ENCODE peak calls at places on chromosomes 2 and 18, in six cellular contexts. One of them, this sample, is unnamed.

GRCh38 chr2:213763358-213763757 is 479.1 kb downstream of the SPAG16 start:
- DNase-seq in GM12865: no peak
- DNase-seq in BJ: no peak
- DNase-seq in K562: no peak
- DNase-seq in heart left ventricle: no peak
- DNase-seq in AG10803: no peak
- DNase-seq in this sample: no peak

GRCh38 chr2:155372969-155373368 is 674.5 kb downstream of the KCNJ3 start:
- DNase-seq in GM12865: no peak
- DNase-seq in BJ: no peak
- DNase-seq in K562: no peak
- DNase-seq in heart left ventricle: no peak
- DNase-seq in AG10803: peak; percentile 1
- DNase-seq in this sample: peak; percentile 24

GRCh38 chr18:23591011-23591410 is 4.7 kb upstream of the NPC1 start:
- DNase-seq in GM12865: no peak
- DNase-seq in BJ: no peak
- DNase-seq in K562: no peak
- DNase-seq in heart left ventricle: no peak
- DNase-seq in AG10803: peak; percentile 62
- DNase-seq in this sample: peak; percentile 76

GRCh38 chr2:127811397-127811860 is 458 bp upstream of the WDR33 start:
- DNase-seq in GM12865: no peak
- DNase-seq in BJ: no peak
- DNase-seq in K562: peak; percentile 13
- DNase-seq in heart left ventricle: no peak
- DNase-seq in AG10803: no peak
- DNase-seq in this sample: peak; percentile 7

GRCh38 chr2:12430036-12430795 is 286.5 kb upstream of the TRIB2 start:
- DNase-seq in GM12865: no peak
- DNase-seq in BJ: no peak
- DNase-seq in K562: no peak
- DNase-seq in heart left ventricle: no peak
- DNase-seq in AG10803: peak; percentile 66
- DNase-seq in this sample: peak; percentile 72

GRCh38 chr2:43792653-43793052 is 18.8 kb downstream of the DYNC2LI1 start:
- DNase-seq in GM12865: no peak
- DNase-seq in BJ: no peak
- DNase-seq in K562: no peak
- DNase-seq in heart left ventricle: no peak
- DNase-seq in AG10803: no peak
- DNase-seq in this sample: no peak

GRCh38 chr2:36478332-36478738 is 119.6 kb downstream of the FEZ2 start:
- DNase-seq in GM12865: no peak
- DNase-seq in BJ: peak; percentile 76
- DNase-seq in K562: no peak
- DNase-seq in heart left ventricle: no peak
- DNase-seq in AG10803: peak; percentile 86
- DNase-seq in this sample: peak; percentile 88

GRCh38 chr18:9705183-9705864 is 2.8 kb upstream of the RAB31 start:
- DNase-seq in GM12865: no peak
- DNase-seq in BJ: peak; percentile 27
- DNase-seq in K562: peak; percentile 57
- DNase-seq in heart left ventricle: no peak
- DNase-seq in AG10803: peak; percentile 72
- DNase-seq in this sample: peak; percentile 82

GRCh38 chr2:197435598-197436435 is 989 bp upstream of the SF3B1 start:
- DNase-seq in GM12865: no peak
- DNase-seq in BJ: no peak
- DNase-seq in K562: peak; percentile 17
- DNase-seq in heart left ventricle: no peak
- DNase-seq in AG10803: no peak
- DNase-seq in this sample: no peak

GRCh38 chr2:178009813-178010212 is 62.8 kb downstream of the PDE11A start:
- DNase-seq in GM12865: no peak
- DNase-seq in BJ: no peak
- DNase-seq in K562: no peak
- DNase-seq in heart left ventricle: no peak
- DNase-seq in AG10803: no peak
- DNase-seq in this sample: no peak

GRCh38 chr2:216001612-216002215 is 11.6 kb downstream of the MREG start:
- DNase-seq in GM12865: peak; percentile 61
- DNase-seq in BJ: no peak
- DNase-seq in K562: no peak
- DNase-seq in heart left ventricle: no peak
- DNase-seq in AG10803: no peak
- DNase-seq in this sample: no peak

DNA sequence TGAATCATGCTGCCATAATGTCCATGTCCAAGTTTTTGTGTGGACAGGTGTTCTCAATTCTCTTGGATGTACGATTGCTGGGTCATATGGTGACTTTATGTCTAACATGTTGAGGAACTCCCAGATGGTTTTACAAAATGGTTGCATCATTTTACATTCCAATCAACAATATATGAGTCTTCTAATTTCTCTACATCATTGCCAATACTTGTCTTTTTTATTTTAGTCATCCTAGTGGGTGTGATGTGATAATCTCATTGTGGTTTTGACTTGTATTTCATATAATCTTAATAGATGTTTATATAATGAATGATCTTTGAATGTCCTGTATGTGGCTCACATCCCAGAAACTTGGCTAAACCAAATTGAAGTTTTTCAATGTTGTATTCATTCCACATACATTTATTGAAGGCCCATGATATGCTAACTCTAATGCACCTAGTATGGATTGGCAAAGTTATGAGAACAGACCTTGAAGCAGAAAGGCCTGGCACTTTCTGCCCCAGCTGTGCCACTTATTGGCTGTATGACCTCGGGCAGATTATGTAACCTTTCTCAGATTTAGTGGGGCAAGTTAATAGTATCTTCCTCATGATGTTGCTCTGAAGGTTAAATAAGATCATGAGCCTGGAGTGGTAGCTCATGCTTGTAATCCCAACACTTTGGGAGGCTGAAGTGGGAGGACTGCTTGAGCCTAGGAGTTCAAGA is 205.4 kb downstream of the RAB3GAP1 start:
- DNase-seq in GM12865: no peak
- DNase-seq in BJ: no peak
- DNase-seq in K562: no peak
- DNase-seq in heart left ventricle: no peak
- DNase-seq in AG10803: peak; percentile 83
- DNase-seq in this sample: peak; percentile 94
- H3K4me3 ChIP-seq in GM12865: no peak overlapping the region
- H3K4me3 ChIP-seq in BJ: no peak overlapping the region
- H3K4me3 ChIP-seq in K562: no peak overlapping the region
- H3K4me3 ChIP-seq in heart left ventricle: no peak overlapping the region
- H3K4me3 ChIP-seq in AG10803: no peak overlapping the region
- H3K4me3 ChIP-seq in this sample: no peak overlapping the region

DNA sequence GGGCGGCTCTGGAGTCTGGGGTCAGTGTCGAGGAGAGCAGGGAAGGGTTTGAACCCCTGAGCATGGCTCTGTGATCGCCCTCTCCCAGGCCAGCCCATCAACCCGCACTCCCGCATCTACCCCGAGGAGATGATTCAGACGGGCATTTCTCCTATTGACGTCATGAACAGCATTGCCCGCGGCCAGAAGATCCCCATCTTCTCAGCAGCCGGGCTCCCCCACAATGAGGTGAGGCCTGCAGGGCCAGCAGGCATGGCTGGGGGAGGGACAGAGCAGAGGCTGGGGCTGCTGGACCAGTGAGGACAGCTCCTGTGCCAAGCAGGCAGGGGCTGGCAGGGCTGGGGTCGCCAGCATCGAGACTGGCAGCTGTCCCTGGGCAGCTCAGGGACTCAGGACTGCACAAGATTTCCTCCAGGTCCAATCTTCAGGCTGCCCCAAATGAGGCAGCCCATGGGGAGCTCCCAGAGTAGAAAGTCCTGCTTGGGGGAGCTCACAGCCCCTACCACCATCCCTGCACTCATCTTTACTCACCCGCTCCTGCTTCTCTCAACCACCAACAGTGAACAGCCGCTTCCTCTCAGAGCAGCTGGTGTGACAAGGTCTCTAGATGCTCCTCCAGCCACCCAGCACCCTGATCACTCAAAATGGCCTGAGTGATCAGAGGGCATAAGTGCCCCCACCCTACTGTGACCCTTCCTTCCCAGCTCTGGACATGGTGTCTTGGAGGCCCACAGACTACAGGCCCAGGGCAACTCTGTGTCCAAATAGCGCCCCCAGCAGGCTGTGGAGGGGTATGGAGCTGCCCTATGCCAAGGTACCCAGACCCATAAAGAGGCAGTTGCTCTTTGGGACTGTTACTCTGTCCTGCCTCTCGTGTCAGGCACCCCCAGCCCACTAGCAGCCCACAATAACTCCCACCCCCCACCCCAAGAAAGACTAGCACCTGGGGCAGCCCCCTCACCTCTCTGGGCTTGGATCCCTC is 18.3 kb upstream of the ANKRD53 start:
- DNase-seq in GM12865: no peak
- DNase-seq in BJ: no peak
- DNase-seq in K562: no peak
- DNase-seq in heart left ventricle: no peak
- DNase-seq in AG10803: no peak
- DNase-seq in this sample: no peak
- TF ChIP-seq CTCF in GM12865: peak; percentile 37
- TF ChIP-seq CTCF in BJ: no peak
- TF ChIP-seq CTCF in K562: peak; percentile 45
- TF ChIP-seq CTCF in heart left ventricle: no peak
- TF ChIP-seq CTCF in AG10803: peak; percentile 4
- TF ChIP-seq CTCF in this sample: peak; percentile 1

GRCh38 chr18:58407263-58407648 is 221.6 kb downstream of the ALPK2 start:
- DNase-seq in GM12865: no peak
- DNase-seq in BJ: no peak
- DNase-seq in K562: no peak
- DNase-seq in heart left ventricle: no peak
- DNase-seq in AG10803: no peak
- DNase-seq in this sample: no peak
- H3K4me3 ChIP-seq in GM12865: no peak overlapping the region
- H3K4me3 ChIP-seq in BJ: no peak overlapping the region
- H3K4me3 ChIP-seq in K562: no peak overlapping the region
- H3K4me3 ChIP-seq in heart left ventricle: no peak overlapping the region
- H3K4me3 ChIP-seq in AG10803: no peak overlapping the region
- H3K4me3 ChIP-seq in this sample: no peak overlapping the region

GRCh38 chr2:181174880-181175590 is 194.6 kb downstream of the UBE2E3 start:
- DNase-seq in GM12865: no peak
- DNase-seq in BJ: peak; percentile 11
- DNase-seq in K562: no peak
- DNase-seq in heart left ventricle: no peak
- DNase-seq in AG10803: peak; percentile 66
- DNase-seq in this sample: peak; percentile 31

GRCh38 chr2:181177376-181177775 is 197.0 kb downstream of the UBE2E3 start:
- DNase-seq in GM12865: no peak
- DNase-seq in BJ: no peak
- DNase-seq in K562: no peak
- DNase-seq in heart left ventricle: no peak
- DNase-seq in AG10803: peak; percentile 26
- DNase-seq in this sample: no peak

GRCh38 chr2:181176540-181176939 is 196.1 kb downstream of the UBE2E3 start:
- DNase-seq in GM12865: no peak
- DNase-seq in BJ: peak; percentile 11
- DNase-seq in K562: no peak
- DNase-seq in heart left ventricle: no peak
- DNase-seq in AG10803: peak; percentile 33
- DNase-seq in this sample: no peak

GRCh38 chr2:181178130-181178529 is 197.7 kb downstream of the UBE2E3 start:
- DNase-seq in GM12865: peak; percentile 29
- DNase-seq in BJ: no peak
- DNase-seq in K562: no peak
- DNase-seq in heart left ventricle: no peak
- DNase-seq in AG10803: no peak
- DNase-seq in this sample: no peak

GRCh38 chr2:181178823-181179412 is 198.5 kb downstream of the UBE2E3 start:
- DNase-seq in GM12865: peak; percentile 57
- DNase-seq in BJ: no peak
- DNase-seq in K562: no peak
- DNase-seq in heart left ventricle: no peak
- DNase-seq in AG10803: no peak
- DNase-seq in this sample: no peak
- TF ChIP-seq CTCF in GM12865: peak; percentile 41
- TF ChIP-seq CTCF in BJ: peak; percentile 38
- TF ChIP-seq CTCF in K562: peak; percentile 5
- TF ChIP-seq CTCF in heart left ventricle: no peak
- TF ChIP-seq CTCF in AG10803: peak; percentile 34
- TF ChIP-seq CTCF in this sample: peak; percentile 53

GRCh38 chr2:113178891-113179290 is 5.1 kb downstream of the PSD4 start:
- DNase-seq in GM12865: no peak
- DNase-seq in BJ: no peak
- DNase-seq in K562: no peak
- DNase-seq in heart left ventricle: no peak
- DNase-seq in AG10803: no peak
- DNase-seq in this sample: no peak
- H3K4me3 ChIP-seq in GM12865: no peak overlapping the region
- H3K4me3 ChIP-seq in BJ: no peak overlapping the region
- H3K4me3 ChIP-seq in K562: no peak overlapping the region
- H3K4me3 ChIP-seq in heart left ventricle: no peak overlapping the region
- H3K4me3 ChIP-seq in AG10803: no peak overlapping the region
- H3K4me3 ChIP-seq in this sample: no peak overlapping the region

GRCh38 chr2:1742680-1743395 is 1.5 kb downstream of the PXDN start:
- DNase-seq in GM12865: no peak
- DNase-seq in BJ: peak; percentile 80
- DNase-seq in K562: no peak
- DNase-seq in heart left ventricle: peak; percentile 80
- DNase-seq in AG10803: peak; percentile 95
- DNase-seq in this sample: peak; percentile 92
- TF ChIP-seq CTCF in GM12865: no peak
- TF ChIP-seq CTCF in BJ: peak; percentile 70
- TF ChIP-seq CTCF in K562: no peak
- TF ChIP-seq CTCF in heart left ventricle: peak; percentile 71
- TF ChIP-seq CTCF in AG10803: peak; percentile 62
- TF ChIP-seq CTCF in this sample: peak; percentile 58